ENCODE peak calls at places on chromosomes 6 and 20, in four cellular contexts. K, J, C and Z are unnamed samples.

GRCh38 chr6:13406781-13407180 is 78.4 kb upstream of the TBC1D7 start:
- DNase-seq in K (no peak), J (no peak), C (no peak), Z (no peak)

GRCh38 chr20:30511322-30512030 is 746.0 kb upstream of the DEFB115 start:
- DNase-seq in K (no peak), J (no peak), C (no peak), Z (no peak)

GRCh38 chr6:20575125-20575524 is 40.9 kb downstream of the CDKAL1 start:
- DNase-seq in K (no peak), J (no peak), C (no peak), Z (no peak)

GRCh38 chr20:54195483-54196472 is 12.1 kb upstream of the PFDN4 start:
- DNase-seq in K (no peak), J (no peak), C (no peak), Z (no peak)

GRCh38 chr6:20814494-20814893 is 280.2 kb downstream of the CDKAL1 start:
- DNase-seq in K (no peak), J (no peak), C (no peak), Z (no peak)

GRCh38 chr20:37564388-37565133 is 36.9 kb upstream of the BLCAP start:
- DNase-seq in K (no peak), J (peak; percentile 67), C (peak; percentile 7), Z (peak; percentile 58)

GRCh38 chr6:161359617-161359945 is 85.7 kb upstream of the AGPAT4 start:
- DNase-seq in K (no peak), J (no peak), C (no peak), Z (no peak)

GRCh38 chr6:51842487-51843469 is 244.6 kb downstream of the PKHD1 start:
- DNase-seq in K (no peak), J (no peak), C (no peak), Z (no peak)

GRCh38 chr20:6162239-6162638 is 39.4 kb upstream of the FERMT1 start:
- DNase-seq in K (no peak), J (no peak), C (peak; percentile 43), Z (no peak)

GRCh38 chr6:110415297-110415916 is at the start of gene DDO:
- DNase-seq in K (no peak), J (no peak), C (peak; percentile 41), Z (no peak)

DNA sequence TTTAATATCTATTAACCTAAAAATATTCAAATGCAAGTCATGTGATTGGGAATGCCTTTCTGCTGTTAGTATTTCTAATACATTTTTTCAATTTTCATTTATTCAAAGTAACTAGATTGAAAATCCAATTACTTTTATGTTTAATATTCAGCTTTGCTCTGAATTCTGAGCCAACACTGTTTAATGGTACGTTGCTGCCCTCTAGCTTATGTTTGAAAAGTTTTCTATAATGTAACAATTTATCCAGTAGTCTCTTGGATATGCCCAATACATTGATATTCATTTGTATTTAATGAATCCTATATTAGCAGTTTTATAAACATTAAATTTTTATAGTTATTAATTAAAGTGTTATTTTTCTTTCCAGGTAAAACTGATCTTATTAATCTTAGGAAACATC is 47.4 kb downstream of the LGSN start:
- DNase-seq in K (no peak), J (no peak), C (peak; percentile 5), Z (no peak)
- TF ChIP-seq CTCF in K (peak; percentile 13), J (peak; percentile 80), C (no peak), Z (no peak)

GRCh38 chr6:76230711-76231110 is 158.2 kb upstream of the IMPG1 start:
- DNase-seq in K (no peak), J (no peak), C (no peak), Z (no peak)
- TF ChIP-seq CTCF in K (no peak), J (peak; percentile 24), C (no peak), Z (no peak)

GRCh38 chr6:4848382-4849068 is 72.3 kb downstream of the CDYL start:
- DNase-seq in K (no peak), J (no peak), C (peak; percentile 17), Z (no peak)
- TF ChIP-seq CTCF in K (peak; percentile 19), J (peak; percentile 59), C (peak; percentile 45), Z (no peak)

GRCh38 chr6:120186080-120186479 is 836.5 kb upstream of the MAN1A1 start:
- DNase-seq in K (no peak), J (no peak), C (no peak), Z (no peak)
- TF ChIP-seq CTCF in K (no peak), J (no peak), C (no peak), Z (no peak)

GRCh38 chr6:122612838-122613237 is 2.6 kb downstream of the PKIB start:
- DNase-seq in K (no peak), J (no peak), C (no peak), Z (no peak)

GRCh38 chr6:122610690-122611455 is 668 bp downstream of the PKIB start:
- DNase-seq in K (no peak), J (peak; percentile 35), C (peak; percentile 52), Z (no peak)

GRCh38 chr6:122614303-122614702 is 4.1 kb downstream of the PKIB start:
- DNase-seq in K (no peak), J (no peak), C (no peak), Z (no peak)

GRCh38 chr6:122615409-122615808 is 5.2 kb downstream of the PKIB start:
- DNase-seq in K (no peak), J (no peak), C (no peak), Z (no peak)

GRCh38 chr6:122609881-122610689 is at the start of gene PKIB:
- DNase-seq in K (no peak), J (peak; percentile 65), C (peak; percentile 82), Z (peak; percentile 26)
- TF ChIP-seq CTCF in K (peak; percentile 11), J (peak; percentile 41), C (peak; percentile 56), Z (no peak)

GRCh38 chr6:10381133-10381829 is 33.6 kb downstream of the TFAP2A start:
- DNase-seq in K (no peak), J (no peak), C (no peak), Z (peak; percentile 14)
- TF ChIP-seq CTCF in K (no peak), J (peak; percentile 41), C (no peak), Z (no peak)

GRCh38 chr20:61980647-61981583 is 84.8 kb downstream of the TAF4 start:
- DNase-seq in K (no peak), J (no peak), C (peak; percentile 22), Z (peak; percentile 22)
- TF ChIP-seq CTCF in K (peak; percentile 54), J (peak; percentile 45), C (peak; percentile 86), Z (no peak)